ENCODE peak calls at places on chromosomes 13 and 19, in four cellular contexts. R is K562, U is HepG2, G is GM12878. A is an unnamed sample.
A peak's percentile ranks its signal among the peaks of the same experiment; 100 is the strongest.

GRCh38 chr13:63409791-63410351 is 1994.2 kb upstream of the PCDH20 start:
- DNase-seq in R (no peak), U (no peak), G (no peak), A (no peak)

GRCh38 chr19:2034729-2035589 is 16.1 kb downstream of the MKNK2 start:
- DNase-seq in R (peak; percentile 92), U (no peak), G (no peak), A (peak; percentile 90)

GRCh38 chr13:108215428-108215827 is at the start of gene LIG4:
- DNase-seq in R (peak; percentile 73), U (peak; percentile 79), G (peak; percentile 53), A (peak; percentile 97)

GRCh38 chr13:112952759-112953541 is 16.1 kb upstream of the MCF2L start:
- DNase-seq in R (no peak), U (peak; percentile 73), G (no peak), A (no peak)

GRCh38 chr13:47628666-47629065 is 372.4 kb downstream of the SUCLA2 start:
- DNase-seq in R (no peak), U (no peak), G (no peak), A (no peak)

GRCh38 chr13:91817250-91817649 is 418.8 kb downstream of the GPC5 start:
- DNase-seq in R (peak; percentile 20), U (peak; percentile 1), G (no peak), A (peak; percentile 17)

GRCh38 chr13:43864921-43865320 is 14.6 kb downstream of the CCDC122 start:
- DNase-seq in R (no peak), U (no peak), G (no peak), A (no peak)

GRCh38 chr13:41610426-41610825 is 153.1 kb downstream of the RGCC start:
- DNase-seq in R (no peak), U (peak; percentile 66), G (no peak), A (no peak)

GRCh38 chr19:40623403-40624239 is 22.5 kb downstream of the LTBP4 start:
- DNase-seq in R (peak; percentile 98), U (peak; percentile 43), G (no peak), A (peak; percentile 30)

GRCh38 chr19:29645911-29646310 is 19.4 kb upstream of the PLEKHF1 start:
- DNase-seq in R (no peak), U (peak; percentile 27), G (no peak), A (no peak)

GRCh38 chr13:110274687-110275086 is 32.3 kb downstream of the COL4A1 start:
- DNase-seq in R (no peak), U (no peak), G (no peak), A (no peak)

GRCh38 chr13:39201075-39201630 is 162.9 kb downstream of the NHLRC3 start:
- DNase-seq in R (no peak), U (no peak), G (no peak), A (no peak)

GRCh38 chr13:33745370-33746324 is 72.3 kb upstream of the RFC3 start:
- DNase-seq in R (no peak), U (no peak), G (no peak), A (no peak)

GRCh38 chr13:31774186-31774585 is 34.9 kb downstream of the RXFP2 start:
- DNase-seq in R (no peak), U (no peak), G (no peak), A (no peak)

GRCh38 chr19:48967346-48968178 is 2.5 kb downstream of the FTL start:
- DNase-seq in R (no peak), U (peak; percentile 74), G (no peak), A (no peak)

GRCh38 chr13:50797081-50797480 is 46.4 kb downstream of the DLEU7 start:
- DNase-seq in R (no peak), U (no peak), G (no peak), A (no peak)

GRCh38 chr19:55257461-55258411 is 1.1 kb downstream of the PPP6R1 start:
- DNase-seq in R (peak; percentile 54), U (no peak), G (no peak), A (peak; percentile 55)
- TF ChIP-seq YY1 in R (no peak), U (no peak), G (no peak), A (no peak)

GRCh38 chr19:52570005-52570861 is at the start of gene ZNF701:
- DNase-seq in R (peak; percentile 94), U (peak; percentile 72), G (peak; percentile 72), A (peak; percentile 92)

GRCh38 chr19:52567921-52568320 is 2.2 kb upstream of the ZNF701 start:
- DNase-seq in R (no peak), U (no peak), G (no peak), A (no peak)

GRCh38 chr19:52566121-52566520 is 4.0 kb upstream of the ZNF701 start:
- DNase-seq in R (no peak), U (no peak), G (no peak), A (no peak)

DNA sequence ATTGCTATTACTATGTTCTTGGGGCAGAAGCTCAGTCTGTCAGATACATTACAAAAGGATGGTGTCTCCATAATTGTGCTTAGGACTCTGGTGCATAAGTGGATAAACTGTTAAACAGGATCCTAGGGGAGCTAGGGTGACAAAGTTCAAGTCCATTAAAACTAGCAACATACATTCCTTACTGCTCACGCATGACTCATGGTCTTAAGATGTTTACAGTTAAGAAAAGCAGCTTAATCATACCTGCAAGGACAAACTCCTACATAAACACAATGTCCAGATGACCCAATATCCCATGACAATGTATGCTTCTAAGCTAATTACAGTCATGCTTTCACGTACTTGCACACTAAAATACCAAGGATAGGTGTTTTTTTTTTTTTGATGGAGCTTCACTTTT is 3.5 kb upstream of the ZNF701 start:
- DNase-seq in R (no peak), U (no peak), G (no peak), A (no peak)
- TF ChIP-seq NFIC in R (no peak), U (no peak), G (no peak), A (no peak)

GRCh38 chr13:25153736-25154135 is 18.4 kb downstream of the AMER2 start:
- DNase-seq in R (no peak), U (no peak), G (no peak), A (no peak)
- TF ChIP-seq YY1 in R (no peak), U (no peak), G (no peak), A (no peak)

GRCh38 chr13:29547135-29547534 is 48.4 kb downstream of the SLC7A1 start:
- DNase-seq in R (no peak), U (no peak), G (no peak), A (no peak)
- TF ChIP-seq NFIC in R (no peak), U (no peak), G (no peak), A (no peak)

A was measured in SK-N-SH.